ENCODE peak calls at places on chromosomes 2 and 18, in six cellular contexts. S is cardiac fibroblast, K is body of pancreas, B is GM12865, D is Peyer's patch, O is HepG2. J is an unnamed sample.

GRCh38 chr2:8927510-8928456 is 75.7 kb downstream of the MBOAT2 start:
- DNase-seq in S (no peak), K (no peak), B (no peak), D (no peak), O (no peak), J (no peak)

GRCh38 chr18:23311346-23312103 is 141.6 kb upstream of the RIOK3 start:
- DNase-seq in S (peak; percentile 97), K (peak; percentile 26), B (no peak), D (no peak), O (no peak), J (peak; percentile 92)

GRCh38 chr2:68253211-68254068 is 1.1 kb upstream of the PPP3R1 start:
- DNase-seq in S (peak; percentile 46), K (no peak), B (peak; percentile 57), D (no peak), O (peak; percentile 24), J (no peak)

GRCh38 chr2:231124833-231125232 is at the start of gene HTR2B:
- DNase-seq in S (peak; percentile 64), K (no peak), B (peak; percentile 18), D (no peak), O (no peak), J (no peak)

GRCh38 chr18:78542204-78542603 is 437.4 kb upstream of the SALL3 start:
- DNase-seq in S (peak; percentile 13), K (peak; percentile 87), B (no peak), D (no peak), O (no peak), J (no peak)

GRCh38 chr2:110647777-110648176 is 30.1 kb downstream of the BUB1 start:
- DNase-seq in S (no peak), K (no peak), B (no peak), D (no peak), O (no peak), J (no peak)

GRCh38 chr2:170610615-170611014 is 104.5 kb upstream of the SP5 start:
- DNase-seq in S (no peak), K (no peak), B (no peak), D (no peak), O (no peak), J (no peak)

GRCh38 chr2:240925576-240926515 is 19.7 kb downstream of the CROCC2 start:
- DNase-seq in S (no peak), K (peak; percentile 9), B (no peak), D (peak; percentile 44), O (no peak), J (no peak)

GRCh38 chr2:15521782-15522181 is 39.4 kb downstream of the NBAS start:
- DNase-seq in S (peak; percentile 20), K (no peak), B (no peak), D (no peak), O (peak; percentile 9), J (no peak)

GRCh38 chr18:70366670-70367069 is 77.8 kb downstream of the SOCS6 start:
- DNase-seq in S (peak; percentile 26), K (no peak), B (no peak), D (no peak), O (no peak), J (peak; percentile 36)

GRCh38 chr2:67851946-67852345 is 210.9 kb downstream of the C1D start:
- DNase-seq in S (no peak), K (no peak), B (no peak), D (no peak), O (no peak), J (no peak)

GRCh38 chr2:188701836-188702235 is 272.3 kb upstream of the COL3A1 start:
- DNase-seq in S (peak; percentile 59), K (no peak), B (no peak), D (no peak), O (no peak), J (peak; percentile 21)

GRCh38 chr2:188600536-188601210 is 309.0 kb downstream of the GULP1 start:
- DNase-seq in S (no peak), K (no peak), B (no peak), D (no peak), O (no peak), J (peak; percentile 80)

GRCh38 chr2:158624071-158624470 is 167.3 kb downstream of the PKP4 start:
- DNase-seq in S (no peak), K (no peak), B (no peak), D (no peak), O (no peak), J (no peak)

GRCh38 chr2:121699421-121700328 is 37.0 kb downstream of the NIFK start:
- DNase-seq in S (peak; percentile 52), K (peak; percentile 76), B (peak; percentile 84), D (no peak), O (peak; percentile 52), J (peak; percentile 76)

GRCh38 chr2:76381624-76382023 is 670.9 kb upstream of the GCFC2 start:
- DNase-seq in S (no peak), K (no peak), B (no peak), D (no peak), O (no peak), J (no peak)

GRCh38 chr2:40820319-40820718 is 368.4 kb upstream of the SLC8A1 start:
- DNase-seq in S (peak; percentile 5), K (no peak), B (no peak), D (no peak), O (no peak), J (peak; percentile 12)

GRCh38 chr18:50401888-50402287 is 27.0 kb downstream of the SKA1 start:
- DNase-seq in S (peak; percentile 54), K (peak; percentile 98), B (no peak), D (peak; percentile 73), O (peak; percentile 77), J (peak; percentile 13)

GRCh38 chr2:27085670-27086089 is 892 bp upstream of the KHK start:
- DNase-seq in S (peak; percentile 70), K (peak; percentile 80), B (peak; percentile 66), D (peak; percentile 87), O (no peak), J (peak; percentile 68)

GRCh38 chr18:29083545-29083944 is 906.6 kb upstream of the CDH2 start:
- DNase-seq in S (peak; percentile 27), K (no peak), B (no peak), D (no peak), O (no peak), J (peak; percentile 33)

GRCh38 chr18:45733535-45733934 is 9.6 kb downstream of the SLC14A1 start:
- DNase-seq in S (no peak), K (no peak), B (no peak), D (no peak), O (no peak), J (no peak)

GRCh38 chr18:52288403-52289004 is 51.5 kb upstream of the DCC start:
- DNase-seq in S (peak; percentile 6), K (peak; percentile 24), B (peak; percentile 62), D (peak; percentile 51), O (peak; percentile 17), J (peak; percentile 1)

GRCh38 chr2:55224761-55225261 is 7.3 kb downstream of the CLHC1 start:
- DNase-seq in S (no peak), K (no peak), B (no peak), D (no peak), O (no peak), J (no peak)

GRCh38 chr2:55229221-55229620 is 2.9 kb downstream of the CLHC1 start:
- DNase-seq in S (no peak), K (no peak), B (no peak), D (no peak), O (no peak), J (no peak)

GRCh38 chr2:55228224-55228563 is 3.9 kb downstream of the CLHC1 start:
- DNase-seq in S (no peak), K (no peak), B (no peak), D (no peak), O (no peak), J (no peak)

GRCh38 chr2:55225481-55226020 is 6.5 kb downstream of the CLHC1 start:
- DNase-seq in S (no peak), K (no peak), B (no peak), D (no peak), O (no peak), J (no peak)

GRCh38 chr2:55223958-55224760 is 7.9 kb downstream of the CLHC1 start:
- DNase-seq in S (no peak), K (peak; percentile 19), B (peak; percentile 13), D (peak; percentile 50), O (no peak), J (no peak)
- H3K4me3 ChIP-seq in S (no peak overlapping the region), K (peak overlapping the region; percentile 47), B (no peak overlapping the region), D (peak overlapping the region; percentile 92), O (no peak overlapping the region), J (no peak overlapping the region)

GRCh38 chr2:151176661-151177060 is 85.0 kb downstream of the RBM43 start:
- DNase-seq in S (no peak), K (no peak), B (no peak), D (no peak), O (no peak), J (no peak)
- TF ChIP-seq CTCF in S (no peak), K (no peak), B (no peak), D (no peak), O (no peak), J (no peak)

DNA sequence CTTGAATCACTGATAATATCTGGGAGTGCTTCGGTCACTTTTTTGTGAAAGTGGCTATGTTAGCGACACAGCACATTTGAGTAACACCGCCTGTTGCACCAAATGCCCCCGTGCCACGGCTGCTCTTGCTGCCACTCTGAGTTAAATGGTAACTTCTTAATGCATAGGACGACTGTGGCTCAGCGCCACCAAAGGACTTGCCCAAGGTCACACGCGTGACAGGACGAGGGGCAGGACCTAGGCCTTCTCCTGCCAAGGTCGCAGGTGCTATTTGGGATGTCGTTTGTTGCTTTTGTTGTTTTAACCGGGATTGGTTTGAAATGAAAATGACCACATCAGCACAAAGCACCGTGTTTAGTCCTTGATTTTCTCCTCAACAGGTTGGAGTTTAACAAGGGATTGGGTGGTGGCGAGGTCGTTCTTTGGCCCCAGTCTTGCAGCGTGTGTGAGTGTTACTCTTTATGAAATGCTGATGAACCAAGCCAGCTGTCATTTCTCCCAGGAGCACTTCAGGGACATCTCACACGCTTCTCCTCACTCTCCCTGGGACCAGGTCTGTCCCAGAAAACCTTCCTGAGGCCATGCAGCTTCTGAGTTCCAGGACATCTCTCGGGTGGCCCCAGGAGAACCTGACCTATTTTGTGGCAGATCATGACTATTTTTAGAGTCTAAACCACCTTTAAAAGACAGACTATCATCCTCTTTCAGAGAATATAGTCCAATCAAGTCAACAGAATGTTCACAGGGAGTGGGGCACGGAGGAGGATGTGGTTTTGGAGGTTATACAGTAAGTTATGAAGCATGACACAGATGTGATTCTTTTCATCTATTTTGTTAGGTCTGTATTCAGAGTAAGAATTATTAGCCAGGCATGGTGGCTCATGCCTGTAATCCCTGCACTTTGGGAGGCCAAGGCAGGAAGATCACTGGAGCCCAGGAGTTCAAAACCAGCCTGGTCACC is 49.9 kb downstream of the MTCL1 start:
- DNase-seq in S (no peak), K (peak; percentile 28), B (peak; percentile 46), D (no peak), O (no peak), J (peak; percentile 80)
- H3K4me3 ChIP-seq in S (no peak overlapping the region), K (no peak overlapping the region), B (no peak overlapping the region), D (no peak overlapping the region), O (no peak overlapping the region), J (no peak overlapping the region)

DNA sequence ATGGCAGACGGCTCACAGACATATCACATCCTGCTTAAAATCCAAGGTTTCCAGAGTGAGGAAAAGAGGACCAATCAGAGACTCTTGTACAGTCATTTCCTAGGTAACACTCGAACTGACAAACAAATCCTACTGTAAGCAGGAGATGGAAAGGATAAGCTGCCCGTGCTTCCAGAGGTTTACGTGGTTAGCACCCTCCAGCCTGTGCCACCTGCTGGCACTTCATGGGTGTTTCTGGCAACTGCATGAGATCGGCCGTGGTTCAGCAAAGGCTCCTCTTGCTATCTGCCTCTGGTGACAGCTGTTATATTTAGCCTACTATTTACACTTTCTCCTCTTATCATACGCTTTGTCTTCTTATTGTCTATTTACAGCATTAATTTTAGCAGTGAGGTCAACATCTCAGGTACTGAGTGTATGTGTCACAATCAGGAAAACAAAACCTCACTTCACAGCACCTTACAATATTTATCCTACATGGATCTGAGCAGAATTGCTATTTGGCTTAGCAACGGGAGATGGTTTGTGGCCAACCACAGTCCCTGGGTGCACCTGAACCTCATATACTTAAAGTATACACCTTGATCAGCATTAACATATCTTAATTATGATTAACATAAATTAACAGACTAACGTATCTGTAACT is 226.9 kb downstream of the TMEM163 start:
- DNase-seq in S (no peak), K (peak; percentile 53), B (no peak), D (no peak), O (peak; percentile 18), J (no peak)
- TF ChIP-seq CTCF in S (peak; percentile 13), K (no peak), B (no peak), D (no peak), O (peak; percentile 38), J (no peak)